ENCODE peak calls at places on chromosomes 4 and X, in eight cellular contexts. One of them, this sample, is unnamed. For H3K36me3, the result is how much of the 10 kb centered on the place peaks cover.

GRCh38 chrX:119381349-119381944 is 17.7 kb upstream of the SLC25A43 start:
- DNase-seq in GM23338: no peak
- DNase-seq in MM.1S: no peak
- DNase-seq in hepatocyte: no peak
- DNase-seq in GM23248: no peak
- DNase-seq in neural progenitor cell: no peak
- DNase-seq in OCI-LY7: no peak
- DNase-seq in HCT116: no peak
- DNase-seq in this sample: no peak

GRCh38 chr4:147994491-147995385 is 262.9 kb downstream of the ARHGAP10 start:
- DNase-seq in GM23338: no peak
- DNase-seq in MM.1S: no peak
- DNase-seq in HCT116: no peak
- DNase-seq in OCI-LY7: no peak
- DNase-seq in GM23248: no peak
- DNase-seq in neural progenitor cell: no peak
- DNase-seq in hepatocyte: no peak
- DNase-seq in this sample: no peak

GRCh38 chrX:39476596-39476995 is 621.2 kb downstream of the BCOR start:
- DNase-seq in GM23338: no peak
- DNase-seq in neural progenitor cell: peak
- DNase-seq in GM23248: peak
- DNase-seq in HCT116: no peak
- DNase-seq in OCI-LY7: no peak
- DNase-seq in hepatocyte: peak
- DNase-seq in MM.1S: no peak
- DNase-seq in this sample: no peak

GRCh38 chr4:128268970-128269369 is 18.6 kb downstream of the PGRMC2 start:
- DNase-seq in GM23248: no peak
- DNase-seq in MM.1S: no peak
- DNase-seq in HCT116: no peak
- DNase-seq in neural progenitor cell: no peak
- DNase-seq in OCI-LY7: no peak
- DNase-seq in hepatocyte: no peak
- DNase-seq in GM23338: no peak
- DNase-seq in this sample: no peak

GRCh38 chr4:15234585-15235126 is 193.2 kb upstream of the C1QTNF7 start:
- DNase-seq in GM23338: no peak
- DNase-seq in MM.1S: no peak
- DNase-seq in OCI-LY7: no peak
- DNase-seq in hepatocyte: peak
- DNase-seq in neural progenitor cell: no peak
- DNase-seq in GM23248: peak
- DNase-seq in HCT116: no peak
- DNase-seq in this sample: peak

GRCh38 chrX:99777912-99778311 is 632.2 kb downstream of the PCDH19 start:
- DNase-seq in GM23338: peak
- DNase-seq in HCT116: no peak
- DNase-seq in neural progenitor cell: no peak
- DNase-seq in hepatocyte: no peak
- DNase-seq in GM23248: no peak
- DNase-seq in OCI-LY7: no peak
- DNase-seq in MM.1S: no peak
- DNase-seq in this sample: no peak

GRCh38 chrX:1537031-1537715 is at the start of gene P2RY8:
- DNase-seq in HCT116: no peak
- DNase-seq in MM.1S: peak
- DNase-seq in hepatocyte: peak
- DNase-seq in OCI-LY7: peak
- DNase-seq in GM23248: peak
- DNase-seq in GM23338: no peak
- DNase-seq in neural progenitor cell: no peak
- DNase-seq in this sample: peak

GRCh38 chr4:187357045-187357643 is 633.5 kb upstream of the FAT1 start:
- DNase-seq in hepatocyte: no peak
- DNase-seq in neural progenitor cell: no peak
- DNase-seq in GM23338: no peak
- DNase-seq in MM.1S: no peak
- DNase-seq in GM23248: no peak
- DNase-seq in OCI-LY7: no peak
- DNase-seq in HCT116: no peak
- DNase-seq in this sample: no peak

GRCh38 chrX:70444326-70445196 is at the start of gene DLG3:
- DNase-seq in hepatocyte: peak
- DNase-seq in neural progenitor cell: peak
- DNase-seq in MM.1S: no peak
- DNase-seq in GM23338: peak
- DNase-seq in OCI-LY7: no peak
- DNase-seq in GM23248: peak
- DNase-seq in HCT116: no peak
- DNase-seq in this sample: peak

GRCh38 chr4:72468904-72469502 is 100.0 kb downstream of the ADAMTS3 start:
- DNase-seq in GM23338: peak
- DNase-seq in OCI-LY7: peak
- DNase-seq in hepatocyte: peak
- DNase-seq in neural progenitor cell: peak
- DNase-seq in HCT116: peak
- DNase-seq in MM.1S: peak
- DNase-seq in GM23248: peak
- DNase-seq in this sample: peak

GRCh38 chr4:182083681-182084410 is 159.4 kb upstream of the TENM3 start:
- DNase-seq in HCT116: no peak
- DNase-seq in GM23248: no peak
- DNase-seq in GM23338: no peak
- DNase-seq in neural progenitor cell: no peak
- DNase-seq in MM.1S: no peak
- DNase-seq in hepatocyte: no peak
- DNase-seq in OCI-LY7: no peak
- DNase-seq in this sample: no peak

GRCh38 chr4:29326816-29327215 is 1393.4 kb upstream of the PCDH7 start:
- DNase-seq in neural progenitor cell: no peak
- DNase-seq in hepatocyte: no peak
- DNase-seq in GM23338: no peak
- DNase-seq in OCI-LY7: no peak
- DNase-seq in GM23248: no peak
- DNase-seq in HCT116: no peak
- DNase-seq in MM.1S: no peak
- DNase-seq in this sample: peak

GRCh38 chrX:19332983-19333382 is 10.7 kb upstream of the PDHA1 start:
- DNase-seq in GM23338: peak
- DNase-seq in GM23248: peak
- DNase-seq in hepatocyte: peak
- DNase-seq in MM.1S: no peak
- DNase-seq in neural progenitor cell: no peak
- DNase-seq in HCT116: no peak
- DNase-seq in OCI-LY7: no peak
- DNase-seq in this sample: no peak

GRCh38 chr4:120052840-120053239 is 13.8 kb downstream of the MAD2L1 start:
- DNase-seq in hepatocyte: peak
- DNase-seq in GM23338: no peak
- DNase-seq in GM23248: peak
- DNase-seq in MM.1S: no peak
- DNase-seq in HCT116: no peak
- DNase-seq in OCI-LY7: no peak
- DNase-seq in neural progenitor cell: no peak
- DNase-seq in this sample: peak

GRCh38 chrX:134137353-134137752 is 99.6 kb upstream of the CCDC160 start:
- DNase-seq in OCI-LY7: no peak
- DNase-seq in hepatocyte: no peak
- DNase-seq in HCT116: no peak
- DNase-seq in neural progenitor cell: no peak
- DNase-seq in GM23338: no peak
- DNase-seq in GM23248: no peak
- DNase-seq in MM.1S: no peak
- DNase-seq in this sample: no peak

GRCh38 chr4:85792576-85792975 is 317.6 kb downstream of the ARHGAP24 start:
- DNase-seq in OCI-LY7: no peak
- DNase-seq in hepatocyte: no peak
- DNase-seq in neural progenitor cell: no peak
- DNase-seq in MM.1S: no peak
- DNase-seq in GM23248: no peak
- DNase-seq in HCT116: no peak
- DNase-seq in GM23338: no peak
- DNase-seq in this sample: no peak

GRCh38 chrX:46446727-46447378 is 98.4 kb downstream of the ZNF674 start:
- DNase-seq in MM.1S: peak
- DNase-seq in GM23248: peak
- DNase-seq in hepatocyte: peak
- DNase-seq in OCI-LY7: peak
- DNase-seq in GM23338: peak
- DNase-seq in neural progenitor cell: peak
- DNase-seq in HCT116: peak
- DNase-seq in this sample: peak

GRCh38 chrX:1391707-1392375 is at the start of gene SLC25A6:
- DNase-seq in GM23338: peak
- DNase-seq in HCT116: peak
- DNase-seq in MM.1S: peak
- DNase-seq in GM23248: peak
- DNase-seq in hepatocyte: peak
- DNase-seq in neural progenitor cell: peak
- DNase-seq in OCI-LY7: peak
- DNase-seq in this sample: peak

DNA sequence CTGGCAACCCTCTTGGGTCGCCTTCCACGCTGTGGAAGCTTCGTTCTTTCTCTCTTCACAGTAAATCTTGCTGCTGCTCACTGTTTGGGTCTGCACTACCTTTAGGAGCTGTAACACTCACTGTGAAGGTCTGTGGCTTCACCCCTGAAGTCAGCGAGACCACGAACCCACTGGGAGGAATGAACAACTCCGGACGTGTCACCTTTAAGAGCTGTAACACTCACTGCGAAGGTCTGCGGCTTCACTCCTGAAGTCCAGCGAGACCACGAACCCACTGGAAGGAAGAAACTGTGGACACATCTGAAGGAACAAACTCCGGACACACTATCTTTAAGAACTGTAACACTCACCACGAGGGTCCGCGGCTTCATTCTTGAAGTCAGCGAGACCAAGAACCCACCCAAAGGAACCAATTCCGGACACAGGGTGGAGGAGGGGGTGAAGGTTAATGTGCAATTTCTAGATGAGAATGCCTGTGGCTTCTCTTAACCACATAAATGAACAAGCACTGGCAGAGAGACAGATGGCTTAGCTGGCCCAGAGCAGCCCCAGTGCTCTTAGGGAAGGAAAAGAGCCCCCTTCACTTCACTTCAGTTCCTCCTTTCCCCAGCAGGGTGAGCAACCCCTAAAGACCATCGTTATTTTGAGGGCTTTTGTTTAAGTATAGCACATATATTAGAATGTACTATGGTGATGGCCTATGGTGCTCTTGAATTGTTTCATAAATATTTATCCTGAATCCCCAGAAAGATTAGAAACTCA is 73.0 kb downstream of the LUZP4 start:
- DNase-seq in HCT116: no peak
- DNase-seq in OCI-LY7: no peak
- DNase-seq in GM23338: peak
- DNase-seq in MM.1S: peak
- DNase-seq in GM23248: peak
- DNase-seq in neural progenitor cell: no peak
- DNase-seq in hepatocyte: no peak
- DNase-seq in this sample: no peak
- TF ChIP-seq EZH2phosphoT487 in HCT116: no peak
- TF ChIP-seq EZH2phosphoT487 in OCI-LY7: no peak
- TF ChIP-seq EZH2phosphoT487 in GM23338: no peak
- TF ChIP-seq EZH2phosphoT487 in MM.1S: no peak
- TF ChIP-seq EZH2phosphoT487 in GM23248: no peak
- TF ChIP-seq EZH2phosphoT487 in neural progenitor cell: no peak
- TF ChIP-seq EZH2phosphoT487 in hepatocyte: no peak
- TF ChIP-seq EZH2phosphoT487 in this sample: no peak

DNA sequence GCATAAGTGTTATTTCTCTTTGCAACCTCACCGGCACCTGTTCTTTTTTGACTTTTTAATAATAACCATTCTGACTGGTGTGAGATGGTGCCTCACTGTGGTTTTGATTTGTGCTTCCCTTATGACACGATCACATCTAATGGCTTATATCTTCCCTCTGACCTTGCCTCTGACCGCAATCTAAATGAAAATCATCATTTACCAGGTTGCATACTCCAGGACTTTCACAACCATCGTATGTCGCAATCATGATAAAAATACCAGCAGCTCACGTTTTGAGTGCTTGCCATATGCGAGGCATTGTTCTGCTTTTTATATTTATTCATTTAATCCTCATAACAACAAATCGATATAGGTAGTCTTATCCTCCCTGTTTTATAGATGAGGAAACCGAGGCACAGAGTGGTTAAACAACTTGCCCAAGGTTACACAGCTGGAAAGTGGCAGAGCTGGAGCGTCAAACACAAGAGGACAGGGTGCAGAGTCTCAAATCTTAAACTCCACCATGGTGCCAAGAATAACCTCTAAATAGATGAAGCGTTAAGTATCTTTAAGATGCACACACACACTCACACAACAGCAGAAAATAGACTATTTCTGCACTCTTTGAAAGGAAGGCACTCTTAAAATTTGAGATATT is 102.2 kb downstream of the SEL1L3 start:
- DNase-seq in MM.1S: no peak
- DNase-seq in OCI-LY7: no peak
- DNase-seq in HCT116: no peak
- DNase-seq in GM23338: no peak
- DNase-seq in neural progenitor cell: no peak
- DNase-seq in GM23248: peak
- DNase-seq in hepatocyte: no peak
- DNase-seq in this sample: no peak
- H3K36me3 ChIP-seq in MM.1S: under half
- H3K36me3 ChIP-seq in OCI-LY7: half or more
- H3K36me3 ChIP-seq in HCT116: under half
- H3K36me3 ChIP-seq in GM23338: under half
- H3K36me3 ChIP-seq in neural progenitor cell: under half
- H3K36me3 ChIP-seq in GM23248: under half
- H3K36me3 ChIP-seq in hepatocyte: under half
- H3K36me3 ChIP-seq in this sample: under half

GRCh38 chr4:87896020-87896621 is 63.4 kb downstream of the MEPE start:
- DNase-seq in HCT116: peak
- DNase-seq in GM23248: peak
- DNase-seq in hepatocyte: no peak
- DNase-seq in OCI-LY7: no peak
- DNase-seq in GM23338: peak
- DNase-seq in MM.1S: no peak
- DNase-seq in neural progenitor cell: no peak
- DNase-seq in this sample: peak
- TF ChIP-seq EZH2phosphoT487 in HCT116: no peak
- TF ChIP-seq EZH2phosphoT487 in GM23248: no peak
- TF ChIP-seq EZH2phosphoT487 in hepatocyte: no peak
- TF ChIP-seq EZH2phosphoT487 in OCI-LY7: no peak
- TF ChIP-seq EZH2phosphoT487 in GM23338: no peak
- TF ChIP-seq EZH2phosphoT487 in MM.1S: no peak
- TF ChIP-seq EZH2phosphoT487 in neural progenitor cell: no peak
- TF ChIP-seq EZH2phosphoT487 in this sample: no peak

DNA sequence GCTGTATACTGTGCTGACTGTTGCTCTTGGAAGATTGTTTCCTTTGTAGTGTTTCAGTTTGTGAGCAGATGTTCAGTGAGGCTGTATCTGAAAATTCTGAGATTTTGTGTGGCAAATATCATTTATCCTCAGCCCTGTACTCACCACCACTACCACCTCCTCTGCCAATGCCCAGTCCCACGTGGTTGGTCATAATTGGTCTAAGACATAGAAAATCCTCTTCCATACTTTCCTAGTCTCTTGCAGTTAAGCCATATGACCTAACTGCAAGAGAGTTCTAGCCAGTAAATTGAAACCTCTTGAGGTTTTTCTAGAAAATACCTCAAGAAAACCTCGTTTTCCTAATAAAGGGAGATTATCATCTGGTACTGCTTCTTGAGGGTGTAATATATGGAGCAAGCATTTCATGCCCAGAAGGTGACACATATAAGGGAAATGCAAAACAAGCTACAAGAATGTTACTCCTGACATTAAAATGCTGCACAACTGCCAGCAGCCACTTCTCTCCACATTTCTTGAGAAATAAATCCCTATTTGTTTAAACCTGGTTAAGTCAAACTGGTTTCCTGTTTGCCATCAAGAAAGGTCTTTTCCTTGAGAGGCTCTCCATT is 32.8 kb downstream of the ABCE1 start:
- DNase-seq in GM23338: no peak
- DNase-seq in MM.1S: no peak
- DNase-seq in HCT116: no peak
- DNase-seq in OCI-LY7: no peak
- DNase-seq in GM23248: peak
- DNase-seq in neural progenitor cell: no peak
- DNase-seq in hepatocyte: no peak
- DNase-seq in this sample: peak
- H3K36me3 ChIP-seq in GM23338: under half
- H3K36me3 ChIP-seq in MM.1S: under half
- H3K36me3 ChIP-seq in HCT116: under half
- H3K36me3 ChIP-seq in OCI-LY7: half or more
- H3K36me3 ChIP-seq in GM23248: under half
- H3K36me3 ChIP-seq in neural progenitor cell: under half
- H3K36me3 ChIP-seq in hepatocyte: under half
- H3K36me3 ChIP-seq in this sample: under half